ENCODE peak calls at places on chromosomes 5 and 9, in four cellular contexts. R is HCT116, I is stomach, G is psoas muscle. K is an unnamed sample.

GRCh38 chr5:130526708-130527107 is 622.4 kb downstream of the CHSY3 start:
- DNase-seq in R (no peak), I (no peak), G (no peak), K (no peak)

GRCh38 chr9:116549061-116549664 is 137.9 kb upstream of the TRIM32 start:
- DNase-seq in R (peak), I (peak), G (peak), K (peak)

GRCh38 chr9:97811534-97812246 is 41.3 kb upstream of the FOXE1 start:
- DNase-seq in R (no peak), I (no peak), G (no peak), K (no peak)

GRCh38 chr9:84667571-84668203 is 1.8 kb upstream of the NTRK2 start:
- DNase-seq in R (no peak), I (no peak), G (no peak), K (peak)

GRCh38 chr5:66741394-66741793 is 145.2 kb downstream of the MAST4 start:
- DNase-seq in R (no peak), I (peak), G (no peak), K (no peak)

GRCh38 chr5:105907016-105907415 is 1763.7 kb downstream of the EFNA5 start:
- DNase-seq in R (no peak), I (no peak), G (no peak), K (no peak)

GRCh38 chr5:131589510-131590348 is 45.3 kb downstream of the RAPGEF6 start:
- DNase-seq in R (peak), I (no peak), G (no peak), K (no peak)

GRCh38 chr5:35815089-35815936 is 41.4 kb upstream of the IL7R start:
- DNase-seq in R (peak), I (no peak), G (no peak), K (no peak)

GRCh38 chr5:119190470-119190869 is 119.6 kb downstream of the DMXL1 start:
- DNase-seq in R (no peak), I (no peak), G (no peak), K (no peak)

GRCh38 chr5:67303356-67303755 is 106.8 kb upstream of the CD180 start:
- DNase-seq in R (no peak), I (no peak), G (no peak), K (no peak)

GRCh38 chr9:16461851-16462250 is 408.6 kb downstream of the BNC2 start:
- DNase-seq in R (no peak), I (no peak), G (no peak), K (no peak)

GRCh38 chr5:61162832-61163567 is 732 bp upstream of the SMIM15 start:
- DNase-seq in R (no peak), I (no peak), G (no peak), K (no peak)

GRCh38 chr9:33517373-33517772 is 6.7 kb upstream of the ANKRD18B start:
- DNase-seq in R (no peak), I (no peak), G (no peak), K (no peak)

GRCh38 chr5:80083115-80083890 is 48.2 kb downstream of the THBS4 start:
- DNase-seq in R (peak), I (no peak), G (no peak), K (peak)

GRCh38 chr5:54718647-54719046 is 201.1 kb downstream of the SNX18 start:
- DNase-seq in R (no peak), I (peak), G (peak), K (peak)

GRCh38 chr5:170314696-170315095 is 17.1 kb upstream of the LCP2 start:
- DNase-seq in R (no peak), I (no peak), G (no peak), K (no peak)

GRCh38 chr5:36301858-36302603 is at the start of gene RANBP3L:
- DNase-seq in R (no peak), I (peak), G (no peak), K (no peak)

GRCh38 chr5:180046656-180047055 is 24.9 kb downstream of the RNF130 start:
- DNase-seq in R (no peak), I (no peak), G (no peak), K (no peak)

GRCh38 chr5:65693121-65693520 is 28.8 kb downstream of the SGTB start:
- DNase-seq in R (no peak), I (no peak), G (no peak), K (no peak)
- TF ChIP-seq CTCF in R (no peak), I (no peak), G (no peak), K (no peak)

DNA sequence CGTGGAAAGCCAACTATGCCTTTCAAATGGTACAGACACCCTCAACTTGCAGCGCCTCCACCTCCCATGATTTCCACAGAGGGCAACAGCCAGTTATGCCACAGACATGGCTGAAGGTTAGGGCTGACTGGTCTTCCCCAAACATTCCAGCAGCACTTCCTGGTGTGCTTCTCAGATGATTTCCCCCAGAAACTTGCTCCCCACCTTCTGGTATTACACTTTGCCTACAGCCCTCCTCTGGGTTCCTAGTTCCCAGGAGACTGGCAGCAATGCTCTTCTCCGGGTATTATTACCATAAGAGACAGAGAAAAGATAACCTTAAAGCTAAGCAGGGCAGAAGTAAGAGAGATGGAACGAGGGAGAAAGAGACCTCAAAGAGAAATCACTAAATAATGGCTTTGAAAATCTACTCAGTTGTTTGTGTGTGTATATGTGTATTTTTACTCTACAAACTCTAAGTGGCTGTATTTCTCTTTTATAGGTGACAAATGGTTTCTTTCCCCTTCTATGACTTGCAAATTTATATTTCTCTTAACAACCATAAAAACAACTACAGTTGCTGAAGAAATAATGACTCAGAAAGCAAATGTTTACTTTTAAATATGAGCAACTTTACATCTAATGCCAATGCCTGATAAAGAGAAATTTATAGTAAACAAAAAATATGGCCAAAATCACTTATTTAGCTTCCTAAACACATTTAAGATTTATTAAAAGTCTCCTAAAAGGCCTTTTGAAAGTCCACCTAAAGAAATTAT is 133.7 kb downstream of the PDE4D start:
- DNase-seq in R (no peak), I (no peak), G (no peak), K (no peak)
- H3K4me3 ChIP-seq in R (no peak), I (no peak), G (no peak), K (no peak)

GRCh38 chr9:114738581-114739316 is 56.8 kb upstream of the TEX48 start:
- DNase-seq in R (peak), I (peak), G (peak), K (peak)
- TF ChIP-seq CTCF in R (peak), I (peak), G (peak), K (peak)

GRCh38 chr5:154474957-154475334 is 3.1 kb downstream of the HAND1 start:
- DNase-seq in R (no peak), I (no peak), G (no peak), K (no peak)

GRCh38 chr5:154470949-154471870 is 6.8 kb downstream of the HAND1 start:
- DNase-seq in R (no peak), I (no peak), G (no peak), K (no peak)

GRCh38 chr5:154474267-154474956 is 3.6 kb downstream of the HAND1 start:
- DNase-seq in R (no peak), I (no peak), G (no peak), K (no peak)

GRCh38 chr5:154473581-154474266 is 4.3 kb downstream of the HAND1 start:
- DNase-seq in R (no peak), I (no peak), G (no peak), K (no peak)

GRCh38 chr5:154472871-154473580 is 5.0 kb downstream of the HAND1 start:
- DNase-seq in R (no peak), I (no peak), G (no peak), K (no peak)
- H3K4me3 ChIP-seq in R (no peak), I (no peak), G (peak), K (no peak)

DNA sequence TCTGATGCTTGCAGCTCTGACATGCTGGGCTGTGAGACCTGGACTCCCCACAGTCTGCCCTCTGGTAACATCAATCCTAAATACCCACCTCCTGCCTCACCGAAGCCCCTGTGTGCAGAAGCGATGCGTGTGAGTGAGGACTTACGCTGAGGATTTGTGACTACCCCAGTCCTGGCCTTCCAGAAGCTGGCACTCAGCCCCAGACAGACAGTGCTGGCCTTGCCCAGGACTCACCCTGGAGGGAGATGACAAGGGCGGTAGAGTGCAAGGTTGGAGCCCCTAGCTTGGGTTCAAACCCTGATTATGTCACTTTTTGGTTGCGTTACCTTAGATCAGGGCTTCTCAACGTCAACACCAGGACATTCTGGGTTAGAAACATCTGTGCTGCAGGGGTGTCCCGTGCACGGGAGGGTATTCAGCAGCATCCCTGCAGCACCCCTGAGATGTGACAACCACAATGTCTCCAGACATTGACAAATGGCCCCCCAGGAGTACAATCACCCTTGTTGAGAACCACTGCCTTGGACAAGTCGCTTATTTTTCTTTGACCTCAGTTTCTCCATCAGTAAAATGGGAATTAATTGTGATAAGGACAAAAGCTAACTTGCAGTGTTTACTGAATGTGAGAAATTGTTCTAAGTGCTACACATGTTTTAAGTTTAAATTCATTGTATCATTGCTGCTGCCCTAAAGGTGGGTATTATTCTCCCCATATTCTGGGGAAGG is 23.5 kb upstream of the TTLL11 start:
- DNase-seq in R (no peak), I (no peak), G (no peak), K (no peak)
- TF ChIP-seq CTCF in R (no peak), I (no peak), G (no peak), K (no peak)

DNA sequence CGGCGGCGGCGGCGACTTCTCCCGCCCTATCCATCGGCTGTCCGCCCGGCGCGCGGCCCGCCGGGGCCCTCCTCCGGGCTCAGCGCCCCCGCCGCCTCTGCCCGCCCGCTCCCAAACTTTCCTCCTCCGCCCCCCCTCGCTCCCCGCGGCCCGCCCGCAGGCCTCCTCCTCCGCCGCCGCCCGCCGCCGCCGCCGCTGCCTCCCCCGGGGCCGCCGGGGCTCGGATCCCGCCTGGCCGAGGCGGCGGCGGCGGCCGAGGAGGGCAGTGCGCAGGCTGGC is 460 bp upstream of the PBX3 start:
- DNase-seq in R (no peak), I (no peak), G (no peak), K (no peak)
- H3K4me3 ChIP-seq in R (no peak), I (peak), G (peak), K (no peak)

K was measured in tibial nerve.